ENCODE peak calls at places on chromosomes 4 and X, in four cellular contexts. One of them, this sample, is unnamed.

GRCh38 chr4:37830640-37831039 is 4.2 kb downstream of the PGM2 start:
- DNase-seq in stomach: no peak
- DNase-seq in fibroblast of the aortic adventitia: no peak
- DNase-seq in mucosa of descending colon: no peak
- DNase-seq in this sample: no peak

GRCh38 chr4:177391953-177392352 is 50.3 kb downstream of the AGA start:
- DNase-seq in stomach: no peak
- DNase-seq in fibroblast of the aortic adventitia: no peak
- DNase-seq in mucosa of descending colon: no peak
- DNase-seq in this sample: no peak

GRCh38 chrX:45619290-45619689 is 418.6 kb upstream of the DIPK2B start:
- DNase-seq in stomach: no peak
- DNase-seq in fibroblast of the aortic adventitia: peak
- DNase-seq in mucosa of descending colon: no peak
- DNase-seq in this sample: no peak

GRCh38 chrX:1589356-1590130 is 1.9 kb upstream of the AKAP17A start:
- DNase-seq in stomach: no peak
- DNase-seq in fibroblast of the aortic adventitia: no peak
- DNase-seq in mucosa of descending colon: no peak
- DNase-seq in this sample: no peak

GRCh38 chr4:25608644-25609043 is 47.0 kb upstream of the SLC34A2 start:
- DNase-seq in stomach: no peak
- DNase-seq in fibroblast of the aortic adventitia: no peak
- DNase-seq in mucosa of descending colon: no peak
- DNase-seq in this sample: no peak

GRCh38 chrX:51336584-51336983 is 4.0 kb downstream of the NUDT10 start:
- DNase-seq in stomach: no peak
- DNase-seq in fibroblast of the aortic adventitia: peak
- DNase-seq in mucosa of descending colon: peak
- DNase-seq in this sample: peak

GRCh38 chrX:131441033-131441432 is 102.8 kb upstream of the OR13H1 start:
- DNase-seq in stomach: no peak
- DNase-seq in fibroblast of the aortic adventitia: no peak
- DNase-seq in mucosa of descending colon: no peak
- DNase-seq in this sample: no peak

GRCh38 chrX:17563515-17563914 is 173.8 kb upstream of the SCML1 start:
- DNase-seq in stomach: no peak
- DNase-seq in fibroblast of the aortic adventitia: no peak
- DNase-seq in mucosa of descending colon: no peak
- DNase-seq in this sample: no peak

GRCh38 chrX:39736219-39737211 is 361.2 kb downstream of the BCOR start:
- DNase-seq in stomach: peak
- DNase-seq in fibroblast of the aortic adventitia: peak
- DNase-seq in mucosa of descending colon: no peak
- DNase-seq in this sample: no peak

GRCh38 chr4:100367451-100367850 is 150.4 kb downstream of the EMCN start:
- DNase-seq in stomach: no peak
- DNase-seq in fibroblast of the aortic adventitia: no peak
- DNase-seq in mucosa of descending colon: no peak
- DNase-seq in this sample: no peak

GRCh38 chr4:55736605-55737183 is 82.9 kb upstream of the EXOC1L start:
- DNase-seq in stomach: no peak
- DNase-seq in fibroblast of the aortic adventitia: peak
- DNase-seq in mucosa of descending colon: no peak
- DNase-seq in this sample: peak

GRCh38 chr4:6639137-6639680 is 1.3 kb upstream of the MRFAP1 start:
- DNase-seq in stomach: no peak
- DNase-seq in fibroblast of the aortic adventitia: no peak
- DNase-seq in mucosa of descending colon: no peak
- DNase-seq in this sample: no peak

GRCh38 chr4:8762356-8762755 is 109.3 kb downstream of the HMX1 start:
- DNase-seq in stomach: no peak
- DNase-seq in fibroblast of the aortic adventitia: no peak
- DNase-seq in mucosa of descending colon: no peak
- DNase-seq in this sample: no peak

GRCh38 chrX:16851827-16852226 is 18.3 kb downstream of the RBBP7 start:
- DNase-seq in stomach: no peak
- DNase-seq in fibroblast of the aortic adventitia: no peak
- DNase-seq in mucosa of descending colon: no peak
- DNase-seq in this sample: no peak

GRCh38 chrX:149314031-149314430 is 191.1 kb downstream of the IDS start:
- DNase-seq in stomach: no peak
- DNase-seq in fibroblast of the aortic adventitia: peak
- DNase-seq in mucosa of descending colon: no peak
- DNase-seq in this sample: no peak

GRCh38 chr4:162645381-162645780 is 481.6 kb upstream of the FSTL5 start:
- DNase-seq in stomach: no peak
- DNase-seq in fibroblast of the aortic adventitia: no peak
- DNase-seq in mucosa of descending colon: no peak
- DNase-seq in this sample: no peak

GRCh38 chr4:94892051-94892450 is 134.3 kb downstream of the BMPR1B start:
- DNase-seq in stomach: no peak
- DNase-seq in fibroblast of the aortic adventitia: no peak
- DNase-seq in mucosa of descending colon: no peak
- DNase-seq in this sample: no peak
- TF ChIP-seq CTCF in stomach: no peak
- TF ChIP-seq CTCF in fibroblast of the aortic adventitia: no peak
- TF ChIP-seq CTCF in mucosa of descending colon: no peak
- TF ChIP-seq CTCF in this sample: no peak

GRCh38 chrX:135327299-135327698 is 18.0 kb downstream of the ETDC start:
- DNase-seq in stomach: no peak
- DNase-seq in fibroblast of the aortic adventitia: peak
- DNase-seq in mucosa of descending colon: no peak
- DNase-seq in this sample: no peak
- TF ChIP-seq CTCF in stomach: no peak
- TF ChIP-seq CTCF in fibroblast of the aortic adventitia: no peak
- TF ChIP-seq CTCF in mucosa of descending colon: no peak
- TF ChIP-seq CTCF in this sample: no peak

DNA sequence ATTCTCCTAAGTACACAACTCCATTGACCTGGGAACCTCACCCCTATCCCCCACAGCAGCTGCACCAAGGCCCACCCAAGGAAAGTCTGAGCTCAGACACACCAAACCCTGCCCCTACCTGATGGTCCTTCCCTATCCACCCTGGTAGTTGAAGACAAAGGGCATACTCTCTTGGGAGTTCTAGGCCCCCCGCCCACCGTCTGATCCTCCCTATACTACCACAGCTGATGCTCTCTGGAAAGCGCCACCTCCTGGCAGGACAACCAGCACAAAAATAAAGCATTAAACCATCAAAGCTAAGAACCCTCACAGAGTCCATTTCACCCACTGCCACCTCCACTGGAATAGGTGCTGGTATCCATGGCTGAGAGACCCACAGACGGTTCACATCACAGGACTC is 83.6 kb downstream of the ANAPC10 start:
- DNase-seq in stomach: no peak
- DNase-seq in fibroblast of the aortic adventitia: no peak
- DNase-seq in mucosa of descending colon: no peak
- DNase-seq in this sample: no peak
- TF ChIP-seq CTCF in stomach: no peak
- TF ChIP-seq CTCF in fibroblast of the aortic adventitia: no peak
- TF ChIP-seq CTCF in mucosa of descending colon: no peak
- TF ChIP-seq CTCF in this sample: no peak

DNA sequence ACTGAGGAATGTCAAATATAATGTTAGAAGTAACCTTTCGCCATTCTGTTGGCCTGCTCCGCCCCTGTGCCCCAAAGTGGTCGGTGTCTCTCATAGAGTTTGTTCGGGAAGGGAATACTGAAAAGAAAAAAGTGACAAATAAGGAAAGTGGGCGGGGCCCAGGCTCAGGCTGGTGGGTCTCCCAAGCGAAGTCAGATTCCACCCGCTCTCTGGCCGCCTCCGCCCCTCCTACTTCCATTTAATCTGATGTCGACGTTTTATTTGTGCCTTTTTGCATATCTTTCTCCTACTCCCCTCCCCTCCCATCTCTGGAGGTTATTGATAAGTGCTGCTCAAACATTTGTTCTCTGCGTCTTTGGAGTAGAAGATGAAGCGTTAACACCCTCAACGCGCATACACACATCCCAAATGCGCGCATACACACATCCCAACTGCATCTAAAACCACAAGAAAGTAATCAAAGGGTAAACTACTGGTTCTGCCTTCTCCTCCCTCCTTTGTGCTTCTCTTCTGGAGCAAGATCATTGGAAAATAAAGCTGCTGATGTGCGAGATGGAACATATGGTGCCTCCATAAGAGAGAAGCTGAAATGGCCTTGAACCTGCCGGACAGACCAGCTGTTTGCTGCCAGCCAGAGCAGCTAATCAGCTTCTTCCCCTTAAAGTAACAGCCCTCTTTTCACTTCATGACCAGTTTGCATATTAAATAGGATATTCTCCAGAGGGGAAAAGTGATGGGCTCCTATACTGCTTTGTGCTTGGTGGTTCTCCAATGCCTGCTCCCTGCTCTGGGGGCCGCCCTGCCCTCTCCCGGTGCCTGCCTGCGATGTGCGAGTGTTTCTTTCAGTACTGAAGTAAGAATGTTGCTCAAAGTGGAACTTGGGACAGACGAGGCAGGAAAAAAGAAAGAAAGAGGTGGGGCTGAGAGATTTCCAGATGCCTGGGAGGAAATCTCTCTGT is 3.1 kb downstream of the MAMLD1 start:
- DNase-seq in stomach: no peak
- DNase-seq in fibroblast of the aortic adventitia: peak
- DNase-seq in mucosa of descending colon: peak
- DNase-seq in this sample: no peak
- TF ChIP-seq CTCF in stomach: no peak
- TF ChIP-seq CTCF in fibroblast of the aortic adventitia: peak
- TF ChIP-seq CTCF in mucosa of descending colon: no peak
- TF ChIP-seq CTCF in this sample: no peak

GRCh38 chr4:150722908-150723362 is 141.0 kb downstream of the MAB21L2 start:
- DNase-seq in stomach: peak
- DNase-seq in fibroblast of the aortic adventitia: peak
- DNase-seq in mucosa of descending colon: peak
- DNase-seq in this sample: no peak
- TF ChIP-seq CTCF in stomach: no peak
- TF ChIP-seq CTCF in fibroblast of the aortic adventitia: no peak
- TF ChIP-seq CTCF in mucosa of descending colon: peak
- TF ChIP-seq CTCF in this sample: no peak

This sample was measured in GM10248.